ENCODE peak calls at places on chromosome 7, in nine cellular contexts. P is NCI-H2171 treated with DMSO at 0.1 percent for 48 hours; F is AG08396; B is NCI-H1092; Y is T-helper 1 cell; M is T-helper 9 cell; E is cardiac fibroblast; W is NCI-H2107; X is stimulated activated CD4-positive, alpha-beta T cell treated with anti-CD3 and anti-CD28 coated beads, Interleukin-2, amount 100 ng/mL, for 48 hours. Z is an unnamed sample.

GRCh38 chr7:80288175-80289122 is 153.8 kb downstream of the GNAI1 start:
- DNase-seq in P (no peak), F (no peak), B (no peak), Y (no peak), M (no peak), E (no peak), W (no peak), X (no peak), Z (no peak)

GRCh38 chr7:93941956-93942355 is 20.4 kb downstream of the GNG11 start:
- DNase-seq in P (no peak), F (no peak), B (no peak), Y (no peak), M (no peak), E (peak; percentile 36), W (no peak), X (no peak), Z (no peak)

GRCh38 chr7:142807855-142808460 is 37.2 kb downstream of the PRSS2 start:
- DNase-seq in P (no peak), F (no peak), B (no peak), Y (no peak), M (no peak), E (no peak), W (no peak), X (no peak), Z (no peak)

GRCh38 chr7:45148653-45148973 is 9.0 kb upstream of the RAMP3 start:
- DNase-seq in P (no peak), F (no peak), B (no peak), Y (no peak), M (no peak), E (no peak), W (no peak), X (no peak), Z (no peak)

GRCh38 chr7:17584822-17585221 is 286.4 kb downstream of the AHR start:
- DNase-seq in P (no peak), F (peak; percentile 10), B (no peak), Y (no peak), M (no peak), E (peak; percentile 21), W (no peak), X (no peak), Z (no peak)

GRCh38 chr7:71479231-71479630 is 347.3 kb downstream of the GALNT17 start:
- DNase-seq in P (no peak), F (no peak), B (no peak), Y (no peak), M (no peak), E (no peak), W (no peak), X (no peak), Z (no peak)

GRCh38 chr7:27091936-27092752 is 3.7 kb downstream of the HOXA1 start:
- DNase-seq in P (no peak), F (no peak), B (no peak), Y (no peak), M (no peak), E (no peak), W (no peak), X (no peak), Z (no peak)

GRCh38 chr7:114806590-114807167 is 115.2 kb upstream of the MDFIC start:
- DNase-seq in P (no peak), F (no peak), B (no peak), Y (no peak), M (no peak), E (peak; percentile 80), W (no peak), X (no peak), Z (no peak)

GRCh38 chr7:100093498-100093897 is 4.7 kb downstream of the COPS6 start:
- DNase-seq in P (no peak), F (no peak), B (no peak), Y (no peak), M (no peak), E (no peak), W (no peak), X (no peak), Z (no peak)

GRCh38 chr7:5693529-5693928 is 87.9 kb downstream of the RNF216 start:
- DNase-seq in P (no peak), F (no peak), B (no peak), Y (no peak), M (no peak), E (peak; percentile 59), W (no peak), X (no peak), Z (no peak)

GRCh38 chr7:151080091-151080521 is 503 bp downstream of the FASTK start:
- DNase-seq in P (peak; percentile 6), F (peak; percentile 59), B (no peak), Y (no peak), M (no peak), E (no peak), W (no peak), X (no peak), Z (no peak)

GRCh38 chr7:105622114-105622731 is 40.9 kb upstream of the EFCAB10 start:
- DNase-seq in P (peak; percentile 31), F (no peak), B (no peak), Y (no peak), M (no peak), E (no peak), W (no peak), X (no peak), Z (no peak)

GRCh38 chr7:128274246-128274889 is 33.3 kb downstream of the LEP start:
- DNase-seq in P (no peak), F (no peak), B (no peak), Y (no peak), M (no peak), E (no peak), W (no peak), X (no peak), Z (no peak)

GRCh38 chr7:129210256-129210988 is 14.4 kb upstream of the AHCYL2 start:
- DNase-seq in P (peak; percentile 40), F (peak; percentile 89), B (peak; percentile 77), Y (no peak), M (peak; percentile 43), E (peak; percentile 71), W (no peak), X (peak; percentile 78), Z (peak; percentile 75)

Z was measured in progenitor cell of endocrine pancreas.